ENCODE peak calls at places on chromosomes 6 and 20, in nine cellular contexts. One of them, this sample, is unnamed.

GRCh38 chr6:118277631-118278030 is 270.5 kb upstream of the PLN start:
- DNase-seq in A549: no peak
- DNase-seq in hippocampal formation: no peak
- DNase-seq in AG04449: no peak
- DNase-seq in stimulated activated CD8-positive, alpha-beta memory T cell treated with anti-CD3 and anti-CD28 coated beads, Interleukin-15, amount 100 ng/mL, for 4 hours: no peak
- DNase-seq in posterior cingulate gyrus: no peak
- DNase-seq in NCI-H748 treated with DMSO at 0.1 percent for 48 hours: no peak
- DNase-seq in NCI-H1105 treated with DMSO at 0.1 percent for 48 hours: peak
- DNase-seq in CD4-positive, alpha-beta T cell: no peak
- DNase-seq in this sample: no peak

GRCh38 chr6:130324657-130325056 is 41.2 kb upstream of the TMEM200A start:
- DNase-seq in posterior cingulate gyrus: no peak
- DNase-seq in CD4-positive, alpha-beta T cell: no peak
- DNase-seq in NCI-H748 treated with DMSO at 0.1 percent for 48 hours: no peak
- DNase-seq in AG04449: peak
- DNase-seq in hippocampal formation: no peak
- DNase-seq in NCI-H1105 treated with DMSO at 0.1 percent for 48 hours: no peak
- DNase-seq in stimulated activated CD8-positive, alpha-beta memory T cell treated with anti-CD3 and anti-CD28 coated beads, Interleukin-15, amount 100 ng/mL, for 4 hours: no peak
- DNase-seq in A549: no peak
- DNase-seq in this sample: no peak

GRCh38 chr20:53645582-53645897 is 51.9 kb upstream of the ZNF217 start:
- DNase-seq in NCI-H748 treated with DMSO at 0.1 percent for 48 hours: no peak
- DNase-seq in CD4-positive, alpha-beta T cell: no peak
- DNase-seq in A549: no peak
- DNase-seq in NCI-H1105 treated with DMSO at 0.1 percent for 48 hours: no peak
- DNase-seq in posterior cingulate gyrus: no peak
- DNase-seq in hippocampal formation: no peak
- DNase-seq in stimulated activated CD8-positive, alpha-beta memory T cell treated with anti-CD3 and anti-CD28 coated beads, Interleukin-15, amount 100 ng/mL, for 4 hours: no peak
- DNase-seq in AG04449: no peak
- DNase-seq in this sample: no peak

GRCh38 chr6:98836962-98837944 is 2.9 kb downstream of the POU3F2 start:
- DNase-seq in NCI-H748 treated with DMSO at 0.1 percent for 48 hours: no peak
- DNase-seq in NCI-H1105 treated with DMSO at 0.1 percent for 48 hours: no peak
- DNase-seq in hippocampal formation: no peak
- DNase-seq in stimulated activated CD8-positive, alpha-beta memory T cell treated with anti-CD3 and anti-CD28 coated beads, Interleukin-15, amount 100 ng/mL, for 4 hours: no peak
- DNase-seq in CD4-positive, alpha-beta T cell: no peak
- DNase-seq in A549: no peak
- DNase-seq in AG04449: no peak
- DNase-seq in posterior cingulate gyrus: no peak
- DNase-seq in this sample: no peak

GRCh38 chr20:12023169-12023795 is 105.6 kb downstream of the BTBD3 start:
- DNase-seq in hippocampal formation: no peak
- DNase-seq in CD4-positive, alpha-beta T cell: no peak
- DNase-seq in stimulated activated CD8-positive, alpha-beta memory T cell treated with anti-CD3 and anti-CD28 coated beads, Interleukin-15, amount 100 ng/mL, for 4 hours: no peak
- DNase-seq in A549: no peak
- DNase-seq in AG04449: no peak
- DNase-seq in NCI-H748 treated with DMSO at 0.1 percent for 48 hours: no peak
- DNase-seq in posterior cingulate gyrus: no peak
- DNase-seq in NCI-H1105 treated with DMSO at 0.1 percent for 48 hours: no peak
- DNase-seq in this sample: no peak

GRCh38 chr6:159117031-159117430 is 52.2 kb upstream of the FNDC1 start:
- DNase-seq in stimulated activated CD8-positive, alpha-beta memory T cell treated with anti-CD3 and anti-CD28 coated beads, Interleukin-15, amount 100 ng/mL, for 4 hours: no peak
- DNase-seq in posterior cingulate gyrus: no peak
- DNase-seq in hippocampal formation: no peak
- DNase-seq in NCI-H1105 treated with DMSO at 0.1 percent for 48 hours: no peak
- DNase-seq in CD4-positive, alpha-beta T cell: no peak
- DNase-seq in AG04449: no peak
- DNase-seq in A549: no peak
- DNase-seq in NCI-H748 treated with DMSO at 0.1 percent for 48 hours: no peak
- DNase-seq in this sample: no peak

GRCh38 chr6:13576017-13576416 is 1.6 kb downstream of the SIRT5 start:
- DNase-seq in NCI-H748 treated with DMSO at 0.1 percent for 48 hours: no peak
- DNase-seq in AG04449: no peak
- DNase-seq in A549: no peak
- DNase-seq in hippocampal formation: no peak
- DNase-seq in posterior cingulate gyrus: no peak
- DNase-seq in NCI-H1105 treated with DMSO at 0.1 percent for 48 hours: no peak
- DNase-seq in CD4-positive, alpha-beta T cell: no peak
- DNase-seq in stimulated activated CD8-positive, alpha-beta memory T cell treated with anti-CD3 and anti-CD28 coated beads, Interleukin-15, amount 100 ng/mL, for 4 hours: no peak
- DNase-seq in this sample: no peak

GRCh38 chr6:22476811-22477210 is 92.6 kb upstream of the HDGFL1 start:
- DNase-seq in stimulated activated CD8-positive, alpha-beta memory T cell treated with anti-CD3 and anti-CD28 coated beads, Interleukin-15, amount 100 ng/mL, for 4 hours: no peak
- DNase-seq in NCI-H748 treated with DMSO at 0.1 percent for 48 hours: no peak
- DNase-seq in A549: no peak
- DNase-seq in AG04449: peak
- DNase-seq in CD4-positive, alpha-beta T cell: no peak
- DNase-seq in hippocampal formation: no peak
- DNase-seq in NCI-H1105 treated with DMSO at 0.1 percent for 48 hours: no peak
- DNase-seq in posterior cingulate gyrus: no peak
- DNase-seq in this sample: no peak

GRCh38 chr6:20447581-20448132 is 46.0 kb downstream of the E2F3 start:
- DNase-seq in CD4-positive, alpha-beta T cell: no peak
- DNase-seq in A549: no peak
- DNase-seq in stimulated activated CD8-positive, alpha-beta memory T cell treated with anti-CD3 and anti-CD28 coated beads, Interleukin-15, amount 100 ng/mL, for 4 hours: no peak
- DNase-seq in hippocampal formation: no peak
- DNase-seq in AG04449: no peak
- DNase-seq in posterior cingulate gyrus: no peak
- DNase-seq in NCI-H748 treated with DMSO at 0.1 percent for 48 hours: no peak
- DNase-seq in NCI-H1105 treated with DMSO at 0.1 percent for 48 hours: no peak
- DNase-seq in this sample: no peak

GRCh38 chr6:162856885-162857284 is 129.1 kb downstream of the PACRG start:
- DNase-seq in CD4-positive, alpha-beta T cell: no peak
- DNase-seq in A549: peak
- DNase-seq in NCI-H1105 treated with DMSO at 0.1 percent for 48 hours: peak
- DNase-seq in stimulated activated CD8-positive, alpha-beta memory T cell treated with anti-CD3 and anti-CD28 coated beads, Interleukin-15, amount 100 ng/mL, for 4 hours: no peak
- DNase-seq in hippocampal formation: peak
- DNase-seq in NCI-H748 treated with DMSO at 0.1 percent for 48 hours: peak
- DNase-seq in AG04449: peak
- DNase-seq in posterior cingulate gyrus: no peak
- DNase-seq in this sample: peak

GRCh38 chr6:47440722-47441121 is 36.9 kb upstream of the CD2AP start:
- DNase-seq in A549: no peak
- DNase-seq in stimulated activated CD8-positive, alpha-beta memory T cell treated with anti-CD3 and anti-CD28 coated beads, Interleukin-15, amount 100 ng/mL, for 4 hours: no peak
- DNase-seq in posterior cingulate gyrus: no peak
- DNase-seq in NCI-H748 treated with DMSO at 0.1 percent for 48 hours: peak
- DNase-seq in NCI-H1105 treated with DMSO at 0.1 percent for 48 hours: peak
- DNase-seq in hippocampal formation: no peak
- DNase-seq in AG04449: no peak
- DNase-seq in CD4-positive, alpha-beta T cell: no peak
- DNase-seq in this sample: no peak

GRCh38 chr6:21098744-21099143 is 494.8 kb upstream of the SOX4 start:
- DNase-seq in AG04449: no peak
- DNase-seq in CD4-positive, alpha-beta T cell: no peak
- DNase-seq in A549: no peak
- DNase-seq in hippocampal formation: no peak
- DNase-seq in posterior cingulate gyrus: no peak
- DNase-seq in NCI-H1105 treated with DMSO at 0.1 percent for 48 hours: peak
- DNase-seq in NCI-H748 treated with DMSO at 0.1 percent for 48 hours: peak
- DNase-seq in stimulated activated CD8-positive, alpha-beta memory T cell treated with anti-CD3 and anti-CD28 coated beads, Interleukin-15, amount 100 ng/mL, for 4 hours: no peak
- DNase-seq in this sample: no peak

GRCh38 chr20:62052842-62053464 is 12.7 kb downstream of the TAF4 start:
- DNase-seq in A549: no peak
- DNase-seq in AG04449: no peak
- DNase-seq in hippocampal formation: no peak
- DNase-seq in NCI-H748 treated with DMSO at 0.1 percent for 48 hours: no peak
- DNase-seq in posterior cingulate gyrus: peak
- DNase-seq in NCI-H1105 treated with DMSO at 0.1 percent for 48 hours: no peak
- DNase-seq in CD4-positive, alpha-beta T cell: no peak
- DNase-seq in stimulated activated CD8-positive, alpha-beta memory T cell treated with anti-CD3 and anti-CD28 coated beads, Interleukin-15, amount 100 ng/mL, for 4 hours: no peak
- DNase-seq in this sample: no peak

GRCh38 chr20:62361799-62362589 is 5.1 kb downstream of the LAMA5 start:
- DNase-seq in posterior cingulate gyrus: peak
- DNase-seq in A549: no peak
- DNase-seq in NCI-H748 treated with DMSO at 0.1 percent for 48 hours: no peak
- DNase-seq in CD4-positive, alpha-beta T cell: no peak
- DNase-seq in hippocampal formation: no peak
- DNase-seq in stimulated activated CD8-positive, alpha-beta memory T cell treated with anti-CD3 and anti-CD28 coated beads, Interleukin-15, amount 100 ng/mL, for 4 hours: no peak
- DNase-seq in AG04449: no peak
- DNase-seq in NCI-H1105 treated with DMSO at 0.1 percent for 48 hours: no peak
- DNase-seq in this sample: no peak

GRCh38 chr6:104705095-104705707 is 154.5 kb downstream of the HACE1 start:
- DNase-seq in NCI-H1105 treated with DMSO at 0.1 percent for 48 hours: no peak
- DNase-seq in A549: no peak
- DNase-seq in stimulated activated CD8-positive, alpha-beta memory T cell treated with anti-CD3 and anti-CD28 coated beads, Interleukin-15, amount 100 ng/mL, for 4 hours: peak
- DNase-seq in hippocampal formation: no peak
- DNase-seq in CD4-positive, alpha-beta T cell: no peak
- DNase-seq in posterior cingulate gyrus: no peak
- DNase-seq in NCI-H748 treated with DMSO at 0.1 percent for 48 hours: no peak
- DNase-seq in AG04449: no peak
- DNase-seq in this sample: no peak

GRCh38 chr6:85372188-85372914 is 77.5 kb upstream of the NT5E start:
- DNase-seq in posterior cingulate gyrus: no peak
- DNase-seq in CD4-positive, alpha-beta T cell: no peak
- DNase-seq in stimulated activated CD8-positive, alpha-beta memory T cell treated with anti-CD3 and anti-CD28 coated beads, Interleukin-15, amount 100 ng/mL, for 4 hours: no peak
- DNase-seq in A549: no peak
- DNase-seq in hippocampal formation: no peak
- DNase-seq in NCI-H1105 treated with DMSO at 0.1 percent for 48 hours: no peak
- DNase-seq in AG04449: no peak
- DNase-seq in NCI-H748 treated with DMSO at 0.1 percent for 48 hours: no peak
- DNase-seq in this sample: no peak

GRCh38 chr20:20741067-20742045 is 28.9 kb upstream of the RALGAPA2 start:
- DNase-seq in hippocampal formation: no peak
- DNase-seq in CD4-positive, alpha-beta T cell: no peak
- DNase-seq in stimulated activated CD8-positive, alpha-beta memory T cell treated with anti-CD3 and anti-CD28 coated beads, Interleukin-15, amount 100 ng/mL, for 4 hours: no peak
- DNase-seq in posterior cingulate gyrus: no peak
- DNase-seq in NCI-H1105 treated with DMSO at 0.1 percent for 48 hours: peak
- DNase-seq in NCI-H748 treated with DMSO at 0.1 percent for 48 hours: no peak
- DNase-seq in AG04449: no peak
- DNase-seq in A549: no peak
- DNase-seq in this sample: no peak

GRCh38 chr6:39496951-39497350 is 174.4 kb upstream of the KCNK16 start:
- DNase-seq in NCI-H1105 treated with DMSO at 0.1 percent for 48 hours: no peak
- DNase-seq in CD4-positive, alpha-beta T cell: no peak
- DNase-seq in A549: no peak
- DNase-seq in posterior cingulate gyrus: no peak
- DNase-seq in NCI-H748 treated with DMSO at 0.1 percent for 48 hours: no peak
- DNase-seq in hippocampal formation: no peak
- DNase-seq in AG04449: no peak
- DNase-seq in stimulated activated CD8-positive, alpha-beta memory T cell treated with anti-CD3 and anti-CD28 coated beads, Interleukin-15, amount 100 ng/mL, for 4 hours: no peak
- DNase-seq in this sample: no peak

GRCh38 chr20:46931699-46932098 is 37.1 kb downstream of the EYA2 start:
- DNase-seq in NCI-H748 treated with DMSO at 0.1 percent for 48 hours: no peak
- DNase-seq in AG04449: no peak
- DNase-seq in stimulated activated CD8-positive, alpha-beta memory T cell treated with anti-CD3 and anti-CD28 coated beads, Interleukin-15, amount 100 ng/mL, for 4 hours: no peak
- DNase-seq in A549: no peak
- DNase-seq in posterior cingulate gyrus: no peak
- DNase-seq in NCI-H1105 treated with DMSO at 0.1 percent for 48 hours: no peak
- DNase-seq in hippocampal formation: no peak
- DNase-seq in CD4-positive, alpha-beta T cell: no peak
- DNase-seq in this sample: peak

GRCh38 chr6:127484207-127484858 is 25.1 kb upstream of the KIAA0408 start:
- DNase-seq in AG04449: no peak
- DNase-seq in posterior cingulate gyrus: no peak
- DNase-seq in NCI-H748 treated with DMSO at 0.1 percent for 48 hours: no peak
- DNase-seq in stimulated activated CD8-positive, alpha-beta memory T cell treated with anti-CD3 and anti-CD28 coated beads, Interleukin-15, amount 100 ng/mL, for 4 hours: no peak
- DNase-seq in CD4-positive, alpha-beta T cell: no peak
- DNase-seq in NCI-H1105 treated with DMSO at 0.1 percent for 48 hours: no peak
- DNase-seq in hippocampal formation: no peak
- DNase-seq in A549: peak
- DNase-seq in this sample: no peak

GRCh38 chr6:155946860-155947259 is 491.2 kb upstream of the NOX3 start:
- DNase-seq in NCI-H748 treated with DMSO at 0.1 percent for 48 hours: no peak
- DNase-seq in stimulated activated CD8-positive, alpha-beta memory T cell treated with anti-CD3 and anti-CD28 coated beads, Interleukin-15, amount 100 ng/mL, for 4 hours: no peak
- DNase-seq in NCI-H1105 treated with DMSO at 0.1 percent for 48 hours: no peak
- DNase-seq in A549: no peak
- DNase-seq in hippocampal formation: no peak
- DNase-seq in AG04449: no peak
- DNase-seq in CD4-positive, alpha-beta T cell: no peak
- DNase-seq in posterior cingulate gyrus: no peak
- DNase-seq in this sample: no peak

GRCh38 chr6:105798057-105798456 is 288.1 kb upstream of the PRDM1 start:
- DNase-seq in NCI-H748 treated with DMSO at 0.1 percent for 48 hours: no peak
- DNase-seq in hippocampal formation: no peak
- DNase-seq in CD4-positive, alpha-beta T cell: no peak
- DNase-seq in NCI-H1105 treated with DMSO at 0.1 percent for 48 hours: no peak
- DNase-seq in A549: no peak
- DNase-seq in AG04449: peak
- DNase-seq in stimulated activated CD8-positive, alpha-beta memory T cell treated with anti-CD3 and anti-CD28 coated beads, Interleukin-15, amount 100 ng/mL, for 4 hours: no peak
- DNase-seq in posterior cingulate gyrus: no peak
- DNase-seq in this sample: no peak

GRCh38 chr6:155244434-155244833 is 19.4 kb upstream of the CLDN20 start:
- DNase-seq in A549: no peak
- DNase-seq in CD4-positive, alpha-beta T cell: no peak
- DNase-seq in NCI-H1105 treated with DMSO at 0.1 percent for 48 hours: no peak
- DNase-seq in posterior cingulate gyrus: no peak
- DNase-seq in NCI-H748 treated with DMSO at 0.1 percent for 48 hours: no peak
- DNase-seq in hippocampal formation: no peak
- DNase-seq in stimulated activated CD8-positive, alpha-beta memory T cell treated with anti-CD3 and anti-CD28 coated beads, Interleukin-15, amount 100 ng/mL, for 4 hours: no peak
- DNase-seq in AG04449: no peak
- DNase-seq in this sample: no peak

GRCh38 chr6:166774770-166775169 is 147.7 kb upstream of the RPS6KA2 start:
- DNase-seq in NCI-H1105 treated with DMSO at 0.1 percent for 48 hours: peak
- DNase-seq in posterior cingulate gyrus: no peak
- DNase-seq in AG04449: no peak
- DNase-seq in CD4-positive, alpha-beta T cell: no peak
- DNase-seq in stimulated activated CD8-positive, alpha-beta memory T cell treated with anti-CD3 and anti-CD28 coated beads, Interleukin-15, amount 100 ng/mL, for 4 hours: no peak
- DNase-seq in hippocampal formation: no peak
- DNase-seq in NCI-H748 treated with DMSO at 0.1 percent for 48 hours: no peak
- DNase-seq in A549: no peak
- DNase-seq in this sample: no peak

GRCh38 chr6:43806041-43806757 is 36.2 kb downstream of the VEGFA start:
- DNase-seq in posterior cingulate gyrus: no peak
- DNase-seq in AG04449: no peak
- DNase-seq in hippocampal formation: no peak
- DNase-seq in CD4-positive, alpha-beta T cell: no peak
- DNase-seq in NCI-H748 treated with DMSO at 0.1 percent for 48 hours: no peak
- DNase-seq in NCI-H1105 treated with DMSO at 0.1 percent for 48 hours: no peak
- DNase-seq in stimulated activated CD8-positive, alpha-beta memory T cell treated with anti-CD3 and anti-CD28 coated beads, Interleukin-15, amount 100 ng/mL, for 4 hours: no peak
- DNase-seq in A549: no peak
- DNase-seq in this sample: no peak